ENCODE peak calls at places on chromosome 20, in six cellular contexts. E is WTC11, K is omental fat pad, X is tibial artery, B is fibroblast of lung, W is endothelial cell. T is an unnamed sample.

GRCh38 chr20:12047838-12048432 is 130.2 kb downstream of the BTBD3 start:
- DNase-seq in X (no peak), K (no peak), B (peak), W (no peak), E (no peak), T (no peak)

GRCh38 chr20:32450484-32451061 is 92.4 kb downstream of the ASXL1 start:
- DNase-seq in E (no peak), B (no peak), W (no peak), K (no peak), X (no peak), T (no peak)

GRCh38 chr20:37202267-37202943 is 23.1 kb upstream of the MROH8 start:
- DNase-seq in K (no peak), W (peak), E (peak), X (peak), B (peak), T (peak)

GRCh38 chr20:2767768-2768631 is 32.4 kb downstream of the CPXM1 start:
- DNase-seq in K (no peak), W (no peak), X (peak), E (no peak), B (peak), T (no peak)

GRCh38 chr20:22492497-22492896 is 91.9 kb downstream of the FOXA2 start:
- DNase-seq in K (no peak), X (no peak), E (no peak), W (no peak), B (no peak), T (no peak)

GRCh38 chr20:13771853-13772453 is 12.8 kb downstream of the ESF1 start:
- DNase-seq in W (no peak), B (peak), K (no peak), E (no peak), X (no peak), T (no peak)

GRCh38 chr20:44089987-44090674 is 96.9 kb downstream of the JPH2 start:
- DNase-seq in K (no peak), X (peak), E (no peak), B (peak), W (no peak), T (no peak)

GRCh38 chr20:44938637-44939036 is 21.6 kb downstream of the TOMM34 start:
- DNase-seq in K (no peak), W (no peak), X (no peak), E (no peak), B (no peak), T (no peak)

GRCh38 chr20:44690781-44691423 is 24.3 kb upstream of the CCN5 start:
- DNase-seq in W (no peak), B (no peak), K (no peak), X (peak), E (no peak), T (no peak)

GRCh38 chr20:38649275-38649891 is 47.8 kb downstream of the ARHGAP40 start:
- DNase-seq in B (peak), K (no peak), W (peak), X (no peak), E (peak), T (no peak)

DNA sequence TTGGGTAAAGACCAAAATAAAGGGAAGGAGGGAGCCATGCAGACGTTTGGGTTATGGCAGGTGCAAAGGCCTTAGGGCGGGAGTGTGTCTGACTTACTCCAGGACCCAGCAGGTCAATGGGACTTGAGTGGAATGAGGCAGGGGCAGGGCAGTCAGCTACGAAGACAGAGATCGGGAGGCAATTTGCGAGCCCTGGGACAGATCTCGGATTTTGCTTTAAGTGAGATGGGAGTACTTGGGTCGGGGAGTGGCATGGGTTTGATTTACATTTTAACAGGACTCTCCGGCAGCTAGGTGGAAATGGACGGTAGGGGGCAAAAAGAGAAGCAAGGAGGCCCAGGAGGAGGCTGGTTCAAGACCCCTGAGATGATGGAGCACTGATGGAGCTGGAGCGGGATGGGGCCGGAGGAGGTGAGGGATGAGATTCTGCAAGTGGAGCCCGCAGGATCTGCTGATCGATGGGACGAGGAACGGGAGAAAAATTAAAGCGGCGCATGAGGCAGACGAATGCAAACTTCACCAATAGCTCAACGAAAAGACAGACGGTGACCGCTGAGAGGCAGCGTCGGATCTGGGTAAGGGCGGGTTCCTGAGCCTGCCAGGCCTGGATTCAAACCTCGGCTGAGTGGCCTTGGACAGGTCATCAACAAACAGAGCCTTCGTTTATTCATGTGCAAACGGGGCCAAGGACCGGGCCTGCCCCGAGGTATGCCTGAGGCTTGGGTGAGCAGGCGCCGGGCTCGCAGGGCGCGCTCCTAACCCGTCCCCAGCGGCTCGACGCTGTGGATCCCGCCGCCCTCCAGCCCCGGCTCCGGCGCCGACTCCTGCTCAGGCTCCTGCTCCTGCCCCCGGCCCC is 774 bp upstream of the RBCK1 start:
- DNase-seq in K (peak), E (peak), B (peak), W (peak), X (peak), T (no peak)
- TF ChIP-seq CTCF in K (no peak), E (no peak), B (no peak), W (no peak), X (no peak), T (peak)

DNA sequence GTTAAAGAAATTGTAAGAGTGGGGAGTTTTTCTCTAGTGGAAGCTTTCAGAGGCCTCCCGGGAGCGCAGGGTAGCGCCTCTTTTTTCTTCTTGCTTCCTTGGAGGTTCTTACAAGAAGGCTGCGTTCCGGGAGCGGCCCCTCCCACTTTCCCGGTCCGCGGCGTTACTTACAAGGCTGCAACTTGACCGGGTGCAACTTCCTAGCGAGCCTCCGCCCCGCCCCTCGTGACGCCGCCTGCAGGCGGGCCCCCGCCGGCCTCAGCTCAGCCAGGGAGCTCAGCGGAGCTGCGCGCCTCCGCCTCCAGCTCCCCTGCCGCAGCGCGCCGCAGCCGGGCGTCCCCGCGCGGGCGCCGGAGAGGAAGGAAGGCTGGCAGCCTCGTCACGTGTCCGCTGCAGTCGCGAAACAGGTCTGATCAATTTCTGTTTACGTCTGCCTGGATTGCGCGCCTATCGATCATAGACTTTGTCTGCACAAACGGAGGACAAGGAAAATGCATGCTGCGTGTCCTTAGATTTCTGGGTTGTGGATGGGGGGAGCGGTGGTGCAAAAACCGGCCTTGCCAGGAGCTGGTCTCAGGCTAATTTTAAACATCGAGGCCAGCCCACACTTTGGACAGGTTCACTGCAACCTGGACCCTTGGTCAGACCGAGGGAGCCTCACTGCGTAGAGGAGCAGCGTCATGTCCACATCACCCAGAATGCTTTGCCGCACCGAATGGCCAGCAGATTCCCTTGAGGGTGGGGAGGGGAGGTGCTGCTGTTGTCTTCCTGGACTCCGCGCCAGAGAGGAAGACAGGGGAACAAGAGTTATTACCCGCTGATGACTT is at the start of the genes FAM217B and PPP1R3D:
- DNase-seq in W (peak), E (peak), X (peak), B (peak), K (peak), T (peak)
- TF ChIP-seq CTCF in W (peak), E (no peak), X (no peak), B (no peak), K (no peak), T (no peak)

DNA sequence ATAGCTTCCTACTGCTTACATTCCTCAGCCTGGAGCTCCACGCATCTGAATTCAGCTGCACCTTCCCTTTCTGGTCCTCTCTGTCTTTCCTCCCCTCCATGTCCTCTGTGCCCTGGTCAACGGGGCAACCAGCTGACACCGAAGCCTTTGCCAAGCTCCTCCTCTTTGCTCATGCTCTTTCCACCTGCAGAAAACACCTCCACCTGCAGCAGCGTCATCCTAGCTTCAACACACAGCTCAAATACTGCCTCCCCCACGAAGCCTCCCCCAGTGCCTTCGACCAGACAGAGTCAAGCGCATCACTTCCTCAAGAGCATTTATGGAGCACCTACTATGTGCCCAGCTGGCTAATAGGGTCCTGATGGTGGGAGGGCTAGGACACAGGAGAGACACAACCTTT is 9.2 kb downstream of the CDH22 start:
- DNase-seq in K (no peak), W (no peak), B (no peak), X (no peak), E (no peak), T (no peak)
- TF ChIP-seq CTCF in K (no peak), W (no peak), B (no peak), X (no peak), E (no peak), T (no peak)

GRCh38 chr20:25296094-25297093 is 48.5 kb downstream of the PYGB start:
- DNase-seq in B (no peak), X (no peak), E (peak), W (no peak), K (no peak), T (no peak)
- TF ChIP-seq CTCF in B (peak), X (peak), E (no peak), W (peak), K (no peak), T (peak)

GRCh38 chr20:62155428-62156253 is 12.1 kb downstream of the SS18L1 start:
- DNase-seq in K (no peak), W (no peak), B (no peak), E (no peak), X (no peak), T (no peak)
- TF ChIP-seq CTCF in K (no peak), W (no peak), B (no peak), E (no peak), X (no peak), T (no peak)

GRCh38 chr20:25214824-25215223 is 19.3 kb downstream of the ENTPD6 start:
- DNase-seq in W (no peak), K (no peak), E (no peak), X (no peak), B (no peak), T (no peak)
- TF ChIP-seq CTCF in W (no peak), K (no peak), E (no peak), X (no peak), B (no peak), T (no peak)

T was measured in epithelial cell of proximal tubule.